ENCODE peak calls at places on chromosomes 16 and 17, in four cellular contexts. D is aorta, M is gastrocnemius medialis, N is colonic mucosa. E is an unnamed sample. For H3K9me3, the result is how much of the 10 kb centered on the place peaks cover.

GRCh38 chr17:77462101-77462500 is 321.3 kb downstream of the SEC14L1 start:
- DNase-seq in N (no peak), M (no peak), D (no peak), E (no peak)

GRCh38 chr16:67943619-67944503 is at the start of gene LCAT:
- DNase-seq in D (peak), N (no peak), M (peak), E (peak)

GRCh38 chr16:68510775-68511174 is 28.3 kb upstream of the ZFP90 start:
- DNase-seq in N (no peak), D (peak), M (no peak), E (no peak)

GRCh38 chr17:28227278-28228108 is 91.5 kb upstream of the TMEM97 start:
- DNase-seq in D (peak), N (peak), M (no peak), E (no peak)

GRCh38 chr16:72042157-72042660 is 12.1 kb upstream of the HP start:
- DNase-seq in D (no peak), N (no peak), M (peak), E (no peak)

GRCh38 chr17:35245196-35245486 is 2.3 kb downstream of the SLFN5 start:
- DNase-seq in N (no peak), D (no peak), M (no peak), E (no peak)

GRCh38 chr16:19410435-19411153 is 7.1 kb upstream of the TMC5 start:
- DNase-seq in M (no peak), N (peak), D (peak), E (no peak)

GRCh38 chr17:21186399-21187187 is 27.4 kb downstream of the TMEM11 start:
- DNase-seq in D (peak), N (no peak), M (no peak), E (no peak)

GRCh38 chr17:39178516-39178915 is 12.6 kb upstream of the ARL5C start:
- DNase-seq in M (no peak), D (no peak), N (peak), E (no peak)

GRCh38 chr16:66462912-66463311 is 35.8 kb downstream of the BEAN1 start:
- DNase-seq in M (no peak), N (no peak), D (no peak), E (no peak)

GRCh38 chr17:12288007-12288406 is 267.3 kb downstream of the MAP2K4 start:
- DNase-seq in D (no peak), M (no peak), N (no peak), E (no peak)

GRCh38 chr17:46192484-46193245 is 564 bp downstream of the KANSL1 start:
- DNase-seq in M (peak), N (peak), D (peak), E (peak)

GRCh38 chr16:3045758-3046505 is 429 bp upstream of the MMP25 start:
- DNase-seq in M (no peak), D (no peak), N (no peak), E (no peak)

GRCh38 chr17:9635340-9635739 is 10.0 kb upstream of the USP43 start:
- DNase-seq in D (no peak), N (no peak), M (no peak), E (no peak)

GRCh38 chr17:40068917-40069750 is 6.4 kb downstream of the THRA start:
- DNase-seq in N (peak), M (peak), D (peak), E (peak)

GRCh38 chr16:68668266-68668665 is 23.2 kb downstream of the CDH3 start:
- DNase-seq in D (no peak), M (no peak), N (no peak), E (no peak)

GRCh38 chr17:1730345-1731193 is 6.1 kb downstream of the WDR81 start:
- DNase-seq in N (peak), M (peak), D (peak), E (peak)

GRCh38 chr17:4790705-4791088 is 1.9 kb downstream of the GLTPD2 start:
- DNase-seq in D (no peak), N (no peak), M (no peak), E (no peak)

GRCh38 chr17:16877102-16877501 is 94.8 kb downstream of the TNFRSF13B start:
- DNase-seq in D (no peak), M (no peak), N (no peak), E (no peak)

GRCh38 chr17:8300629-8301242 is 5.5 kb upstream of the SLC25A35 start:
- DNase-seq in M (peak), D (no peak), N (peak), E (peak)

GRCh38 chr16:30924797-30925645 is 1.6 kb downstream of the FBXL19 start:
- DNase-seq in D (no peak), N (no peak), M (no peak), E (no peak)

GRCh38 chr17:15490634-15491261 is 23.3 kb upstream of the CDRT4 start:
- DNase-seq in D (peak), M (peak), N (peak), E (peak)

GRCh38 chr17:64095144-64095882 is 34.6 kb downstream of the ERN1 start:
- DNase-seq in M (no peak), D (no peak), N (peak), E (no peak)

GRCh38 chr16:84633622-84634021 is 14.7 kb upstream of the KLHL36 start:
- DNase-seq in M (peak), D (peak), N (no peak), E (peak)

GRCh38 chr17:234163-235047 is 53.0 kb upstream of the DOC2B start:
- DNase-seq in M (no peak), N (peak), D (peak), E (peak)

GRCh38 chr17:5772720-5773119 is 188.4 kb upstream of the NLRP1 start:
- DNase-seq in D (no peak), M (no peak), N (no peak), E (no peak)

GRCh38 chr17:7947651-7948050 is 15.6 kb downstream of the CNTROB start:
- DNase-seq in N (no peak), D (no peak), M (no peak), E (no peak)

GRCh38 chr17:79045830-79046500 is 22.0 kb downstream of the C1QTNF1 start:
- DNase-seq in M (peak), N (peak), D (peak), E (peak)

GRCh38 chr17:69060835-69061234 is at the start of gene ABCA9:
- DNase-seq in D (no peak), M (no peak), N (no peak), E (no peak)

GRCh38 chr16:73172621-73173312 is 124.8 kb upstream of the ZFHX3 start:
- DNase-seq in N (peak), D (peak), M (peak), E (peak)
- H3K27ac ChIP-seq in N (no peak), D (peak), M (peak), E (peak)

GRCh38 chr17:82944990-82945389 is 105.2 kb upstream of the ZNF750 start:
- DNase-seq in N (no peak), D (no peak), M (no peak), E (no peak)

GRCh38 chr17:82947051-82947991 is 107.5 kb upstream of the ZNF750 start:
- DNase-seq in M (no peak), D (peak), N (no peak), E (no peak)

GRCh38 chr17:82948081-82948511 is 108.3 kb upstream of the ZNF750 start:
- DNase-seq in D (peak), N (no peak), M (no peak), E (peak)

GRCh38 chr17:82943751-82944150 is 103.9 kb upstream of the ZNF750 start:
- DNase-seq in N (no peak), M (no peak), D (peak), E (peak)

GRCh38 chr17:82946081-82946480 is 106.3 kb upstream of the ZNF750 start:
- DNase-seq in D (no peak), M (no peak), N (no peak), E (no peak)
- H3K9me3 ChIP-seq in D (under half), M (under half), N (under half), E (under half)

DNA sequence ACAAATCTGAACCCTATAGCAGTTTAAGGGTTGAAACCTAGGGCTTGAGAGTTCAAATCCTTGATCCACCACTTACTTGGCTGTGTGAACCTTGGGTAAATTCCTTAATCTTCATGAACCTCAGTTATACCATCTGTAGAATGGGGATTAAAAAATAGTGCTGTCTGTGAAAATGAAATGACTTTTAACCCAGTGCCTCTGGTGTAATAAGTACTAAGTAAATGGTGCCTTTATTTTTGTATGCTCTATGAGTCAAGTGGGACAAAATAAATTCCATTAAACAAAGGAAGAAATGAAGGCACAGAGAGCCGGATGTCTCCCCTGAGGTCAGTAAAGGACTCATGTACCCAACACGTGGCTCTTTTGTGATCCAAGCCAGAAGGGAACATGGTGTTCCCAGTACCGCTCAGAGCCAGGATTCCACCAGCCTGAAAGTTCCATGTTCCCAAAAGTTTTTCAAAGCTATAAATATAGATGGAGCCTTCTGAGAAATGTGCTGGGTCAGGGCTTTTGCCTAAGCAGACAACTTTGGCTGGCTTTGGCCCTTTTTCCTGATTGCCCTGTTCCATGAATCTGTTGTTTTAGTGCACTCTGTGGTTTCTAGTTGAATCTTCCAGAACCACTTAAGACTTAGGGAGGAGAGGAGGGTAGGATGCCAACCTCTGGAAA is 128.7 kb upstream of the HS3ST2 start:
- DNase-seq in M (peak), N (peak), D (no peak), E (peak)
- H3K27ac ChIP-seq in M (peak), N (no peak), D (peak), E (peak)

DNA sequence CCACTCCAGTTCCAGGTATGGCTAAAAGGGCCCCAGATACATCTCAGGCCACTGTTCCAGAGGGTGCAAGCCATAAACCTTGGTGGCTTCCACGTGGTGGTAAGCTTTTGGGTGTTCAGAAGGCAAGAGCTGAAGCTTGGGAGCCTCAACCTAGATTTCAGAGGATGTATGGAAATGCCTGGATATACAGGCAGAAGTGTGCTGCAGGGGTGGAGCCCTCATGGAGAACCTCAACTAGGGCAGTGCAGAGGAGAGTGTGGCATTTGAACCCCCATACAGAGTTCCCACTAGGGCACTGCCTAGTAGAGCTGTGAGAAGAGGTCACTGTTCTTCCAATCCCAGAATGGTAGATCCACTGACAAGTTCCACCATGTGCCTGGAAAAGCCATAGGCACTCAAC is 267.3 kb downstream of the SLC39A11 start:
- DNase-seq in N (no peak), M (no peak), D (no peak), E (no peak)
- H3K9me3 ChIP-seq in N (under half), M (under half), D (under half), E (under half)

E was measured in tibial artery.